ENCODE peak calls at places on chromosomes 4 and X, in eight cellular contexts. D, J, L, I, N, M, O and S are unnamed samples.

GRCh38 chrX:25144043-25144940 is 128.5 kb upstream of the ARX start:
- DNase-seq in D (peak), J (no peak), L (peak), I (peak), N (peak), M (peak), O (peak), S (peak)

GRCh38 chrX:99914676-99915075 is 495.4 kb downstream of the PCDH19 start:
- DNase-seq in D (no peak), J (no peak), L (no peak), I (no peak), N (peak), M (no peak), O (no peak), S (no peak)

GRCh38 chrX:11784543-11784942 is 26.5 kb downstream of the MSL3 start:
- DNase-seq in D (no peak), J (no peak), L (no peak), I (no peak), N (no peak), M (no peak), O (no peak), S (no peak)

GRCh38 chrX:136347706-136348105 is 46.9 kb downstream of the ADGRG4 start:
- DNase-seq in D (no peak), J (no peak), L (no peak), I (no peak), N (no peak), M (no peak), O (no peak), S (no peak)

GRCh38 chr4:6773106-6773505 is 9.4 kb upstream of the KIAA0232 start:
- DNase-seq in D (no peak), J (no peak), L (no peak), I (no peak), N (no peak), M (no peak), O (no peak), S (no peak)

GRCh38 chrX:49079489-49080428 is at the start of gene WDR45:
- DNase-seq in D (peak), J (peak), L (peak), I (peak), N (peak), M (peak), O (peak), S (peak)

GRCh38 chrX:115011428-115011827 is 6.0 kb downstream of the IL13RA2 start:
- DNase-seq in D (no peak), J (no peak), L (no peak), I (no peak), N (no peak), M (peak), O (no peak), S (no peak)

GRCh38 chr4:87680271-87680670 is 30.2 kb downstream of the DMP1 start:
- DNase-seq in D (no peak), J (no peak), L (no peak), I (no peak), N (no peak), M (no peak), O (no peak), S (no peak)